ENCODE peak calls at places on chromosomes 7 and 10, in four cellular contexts. N, B, R and A are unnamed samples.

GRCh38 chr10:120644549-120645410 is 187.8 kb downstream of the PLPP4 start:
- DNase-seq in R (no peak), N (no peak), B (no peak), A (no peak)

GRCh38 chr10:132946806-132947530 is 4.6 kb upstream of the CFAP46 start:
- DNase-seq in N (no peak), B (no peak), R (no peak), A (no peak)

GRCh38 chr7:94907420-94908203 is at the start of gene PPP1R9A:
- DNase-seq in R (peak), B (no peak), N (no peak), A (no peak)

GRCh38 chr10:104120061-104120460 is 1.9 kb upstream of the SFR1 start:
- DNase-seq in N (no peak), B (no peak), R (no peak), A (no peak)

GRCh38 chr10:37760817-37761216 is 96.6 kb downstream of the ZNF248 start:
- DNase-seq in B (no peak), N (no peak), R (no peak), A (no peak)

GRCh38 chr7:13800694-13801448 is 188.6 kb downstream of the ETV1 start:
- DNase-seq in N (no peak), R (no peak), B (peak), A (no peak)

GRCh38 chr10:73793456-73793855 is 8.1 kb downstream of the ZSWIM8 start:
- DNase-seq in N (no peak), R (no peak), B (no peak), A (no peak)

GRCh38 chr10:102869290-102870198 is at the start of gene AS3MT:
- DNase-seq in N (no peak), B (no peak), R (peak), A (no peak)

GRCh38 chr7:73840715-73841379 is 1.5 kb downstream of the METTL27 start:
- DNase-seq in B (no peak), R (no peak), N (no peak), A (no peak)

GRCh38 chr7:51452694-51453093 is 136.1 kb upstream of the COBL start:
- DNase-seq in R (no peak), B (no peak), N (no peak), A (no peak)

GRCh38 chr7:28955356-28955722 is 2.8 kb downstream of the TRIL start:
- DNase-seq in R (no peak), B (no peak), N (no peak), A (no peak)

GRCh38 chr7:137846588-137847417 is at the start of gene DGKI:
- DNase-seq in R (no peak), B (no peak), N (no peak), A (no peak)

GRCh38 chr7:86149266-86149665 is 494.4 kb upstream of the GRM3 start:
- DNase-seq in B (no peak), N (no peak), R (no peak), A (no peak)

GRCh38 chr7:137475966-137476365 is 132.4 kb upstream of the PTN start:
- DNase-seq in N (no peak), B (no peak), R (no peak), A (no peak)

GRCh38 chr10:50585921-50586739 is 37.6 kb downstream of the SGMS1 start:
- DNase-seq in R (no peak), N (no peak), B (peak), A (no peak)

GRCh38 chr10:103083977-103084320 is 109.1 kb downstream of the NT5C2 start:
- DNase-seq in R (no peak), B (no peak), N (no peak), A (no peak)

GRCh38 chr7:129501760-129502707 is at the start of gene SMKR1:
- DNase-seq in B (peak), R (peak), N (peak), A (no peak)

GRCh38 chr7:24824896-24825295 is 67.6 kb upstream of the GSDME start:
- DNase-seq in N (no peak), R (no peak), B (no peak), A (no peak)

GRCh38 chr10:70500339-70500738 is 21.8 kb downstream of the PALD1 start:
- DNase-seq in R (no peak), B (no peak), N (no peak), A (no peak)

GRCh38 chr7:129356176-129356575 is 78.1 kb upstream of the STRIP2 start:
- DNase-seq in B (no peak), N (no peak), R (no peak), A (no peak)

GRCh38 chr7:99618726-99619125 is 2.0 kb downstream of the ZSCAN25 start:
- DNase-seq in R (no peak), N (no peak), B (peak), A (no peak)

GRCh38 chr10:98610855-98611254 is 164.1 kb upstream of the HPS1 start:
- DNase-seq in R (no peak), N (no peak), B (peak), A (no peak)

GRCh38 chr10:72275351-72276012 is 1.8 kb downstream of the DDIT4 start:
- DNase-seq in R (no peak), N (no peak), B (peak), A (no peak)

GRCh38 chr10:123257904-123258303 is 103.7 kb downstream of the BUB3 start:
- DNase-seq in N (no peak), R (no peak), B (no peak), A (no peak)

GRCh38 chr10:18264466-18264865 is 124.2 kb downstream of the CACNB2 start:
- DNase-seq in N (no peak), R (no peak), B (no peak), A (no peak)

GRCh38 chr7:84149573-84149972 is 45.0 kb downstream of the SEMA3A start:
- DNase-seq in B (peak), R (no peak), N (no peak), A (no peak)

GRCh38 chr10:69869291-69869841 is 67.7 kb downstream of the COL13A1 start:
- DNase-seq in R (no peak), B (peak), N (no peak), A (no peak)

GRCh38 chr10:118621304-118621942 is 26.0 kb upstream of the PRLHR start:
- DNase-seq in R (no peak), B (no peak), N (no peak), A (peak)

GRCh38 chr7:90119178-90119971 is 34.9 kb upstream of the STEAP1 start:
- DNase-seq in R (no peak), N (no peak), B (no peak), A (no peak)

GRCh38 chr10:132546567-132547420 is 9.2 kb downstream of the INPP5A start:
- DNase-seq in B (no peak), N (peak), R (no peak), A (no peak)

GRCh38 chr10:72328045-72328828 is 26.5 kb downstream of the DNAJB12 start:
- DNase-seq in N (peak), B (peak), R (peak), A (no peak)

GRCh38 chr7:77460057-77460486 is 43.9 kb upstream of the GSAP start:
- DNase-seq in R (no peak), N (no peak), B (no peak), A (no peak)

GRCh38 chr10:87668324-87669054 is 8.8 kb downstream of the PAPSS2 start:
- DNase-seq in B (no peak), N (no peak), R (no peak), A (no peak)

GRCh38 chr7:98372993-98373392 is 27.9 kb downstream of the BAIAP2L1 start:
- DNase-seq in N (no peak), R (no peak), B (no peak), A (no peak)

GRCh38 chr7:98630149-98630548 is 13.1 kb downstream of the NPTX2 start:
- DNase-seq in N (no peak), B (no peak), R (no peak), A (no peak)

GRCh38 chr7:26857534-26858228 is 6.7 kb downstream of the SKAP2 start:
- DNase-seq in N (no peak), B (peak), R (peak), A (no peak)

GRCh38 chr7:149306854-149307253 is 44.9 kb downstream of the ZNF783 start:
- DNase-seq in N (no peak), R (no peak), B (no peak), A (no peak)

GRCh38 chr7:149310113-149310836 is 48.3 kb downstream of the ZNF783 start:
- DNase-seq in N (no peak), R (peak), B (peak), A (peak)

GRCh38 chr7:149310990-149311573 is 49.1 kb downstream of the ZNF783 start:
- DNase-seq in B (no peak), R (no peak), N (no peak), A (no peak)

GRCh38 chr7:149304006-149304405 is 42.0 kb downstream of the ZNF783 start:
- DNase-seq in R (no peak), B (no peak), N (no peak), A (no peak)

GRCh38 chr7:149307775-149308501 is 45.9 kb downstream of the ZNF783 start:
- DNase-seq in N (no peak), B (no peak), R (no peak), A (no peak)
- H3K4me3 ChIP-seq in N (no peak), B (no peak), R (no peak), A (no peak)

GRCh38 chr7:20748853-20749252 is 37.8 kb downstream of the SP8 start:
- DNase-seq in B (no peak), N (no peak), R (no peak), A (no peak)
- H3K4me3 ChIP-seq in B (no peak), N (no peak), R (no peak), A (no peak)

GRCh38 chr7:87151701-87152111 is 547 bp upstream of the DMTF1 start:
- DNase-seq in B (no peak), N (no peak), R (no peak), A (no peak)
- H3K4me3 ChIP-seq in B (peak), N (peak), R (peak), A (peak)

GRCh38 chr7:54188843-54189242 is 353.3 kb upstream of the VSTM2A start:
- DNase-seq in N (no peak), B (no peak), R (no peak), A (no peak)

GRCh38 chr7:54187886-54188518 is 354.2 kb upstream of the VSTM2A start:
- DNase-seq in R (no peak), B (no peak), N (no peak), A (no peak)

DNA sequence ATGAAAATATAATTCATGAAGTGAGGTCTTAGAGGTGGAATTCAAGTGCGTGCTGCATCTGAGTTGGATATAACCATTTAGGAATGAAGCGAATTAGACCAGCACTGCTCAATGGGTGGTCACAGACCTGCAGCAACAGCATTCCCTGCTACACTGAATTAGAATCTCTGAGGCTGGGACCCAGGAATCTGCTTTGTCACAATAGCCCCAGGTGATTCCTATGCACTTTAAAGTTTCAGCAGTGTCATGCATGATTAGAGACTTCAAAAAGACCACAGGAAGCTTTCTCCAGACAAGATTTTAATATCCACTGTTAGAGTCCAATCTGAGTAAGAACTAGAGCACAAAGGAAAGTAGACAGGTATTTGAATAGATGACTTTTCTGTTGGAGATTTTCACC is 352.8 kb upstream of the VSTM2A start:
- DNase-seq in B (no peak), R (no peak), N (no peak), A (no peak)
- H3K4me3 ChIP-seq in B (no peak), R (no peak), N (no peak), A (no peak)

GRCh38 chr7:138974103-138974502 is 7.1 kb downstream of the KIAA1549 start:
- DNase-seq in N (no peak), B (no peak), R (no peak), A (no peak)
- H3K4me3 ChIP-seq in N (no peak), B (no peak), R (no peak), A (no peak)